ENCODE peak calls at places on chromosome 16, in eight cellular contexts. Z, J, W, K, T, N, U and R are unnamed samples.

GRCh38 chr16:26051078-26051477 is 359.3 kb downstream of the HS3ST4 start:
- DNase-seq in Z (no peak), J (no peak), W (no peak), K (no peak), T (no peak), N (no peak), U (no peak), R (no peak)

GRCh38 chr16:88357306-88358032 is 25.3 kb upstream of the ZNF469 start:
- DNase-seq in Z (no peak), J (peak), W (no peak), K (no peak), T (no peak), N (no peak), U (no peak), R (no peak)

GRCh38 chr16:23408242-23409201 is 44.5 kb downstream of the COG7 start:
- DNase-seq in Z (no peak), J (peak), W (no peak), K (peak), T (no peak), N (peak), U (peak), R (no peak)

GRCh38 chr16:23949630-23950290 is 114.0 kb downstream of the PRKCB start:
- DNase-seq in Z (no peak), J (peak), W (peak), K (no peak), T (no peak), N (peak), U (no peak), R (peak)

GRCh38 chr16:85090873-85091521 is 21.3 kb downstream of the CIBAR2 start:
- DNase-seq in Z (no peak), J (no peak), W (no peak), K (no peak), T (no peak), N (peak), U (no peak), R (no peak)

GRCh38 chr16:1759511-1759910 is 11.8 kb downstream of the NME3 start:
- DNase-seq in Z (no peak), J (no peak), W (no peak), K (no peak), T (no peak), N (peak), U (no peak), R (no peak)

GRCh38 chr16:13808075-13808474 is 111.9 kb upstream of the ERCC4 start:
- DNase-seq in Z (no peak), J (no peak), W (no peak), K (no peak), T (no peak), N (no peak), U (no peak), R (no peak)

GRCh38 chr16:17080105-17080504 is 390.7 kb downstream of the XYLT1 start:
- DNase-seq in Z (no peak), J (no peak), W (no peak), K (no peak), T (no peak), N (no peak), U (no peak), R (no peak)

GRCh38 chr16:81168406-81168805 is 70.1 kb upstream of the BCO1 start:
- DNase-seq in Z (no peak), J (no peak), W (no peak), K (no peak), T (no peak), N (no peak), U (no peak), R (no peak)

GRCh38 chr16:53052519-53053501 is at the start of gene CHD9NB:
- DNase-seq in Z (peak), J (no peak), W (no peak), K (no peak), T (no peak), N (peak), U (peak), R (no peak)

GRCh38 chr16:14244344-14245010 is 173.4 kb downstream of the MRTFB start:
- DNase-seq in Z (no peak), J (no peak), W (no peak), K (no peak), T (no peak), N (no peak), U (no peak), R (no peak)

GRCh38 chr16:1026784-1027415 is 45.3 kb downstream of the SOX8 start:
- DNase-seq in Z (no peak), J (no peak), W (no peak), K (no peak), T (no peak), N (no peak), U (no peak), R (no peak)

GRCh38 chr16:22347100-22347820 is 27.2 kb downstream of the CDR2 start:
- DNase-seq in Z (no peak), J (no peak), W (no peak), K (no peak), T (no peak), N (no peak), U (no peak), R (no peak)

GRCh38 chr16:49055824-49056545 is 225.7 kb downstream of the CBLN1 start:
- DNase-seq in Z (no peak), J (no peak), W (no peak), K (peak), T (no peak), N (no peak), U (no peak), R (no peak)

GRCh38 chr16:28610595-28611270 is 889 bp upstream of the SULT1A1 start:
- DNase-seq in Z (no peak), J (no peak), W (no peak), K (no peak), T (no peak), N (peak), U (no peak), R (no peak)

GRCh38 chr16:56415849-56416248 is 9.5 kb downstream of the AMFR start:
- DNase-seq in Z (no peak), J (no peak), W (no peak), K (no peak), T (no peak), N (no peak), U (no peak), R (no peak)

GRCh38 chr16:82657239-82657638 is 30.5 kb downstream of the CDH13 start:
- DNase-seq in Z (peak), J (no peak), W (no peak), K (no peak), T (no peak), N (no peak), U (no peak), R (no peak)

GRCh38 chr16:19601083-19601976 is 45.8 kb downstream of the VPS35L start:
- DNase-seq in Z (peak), J (no peak), W (peak), K (no peak), T (no peak), N (no peak), U (peak), R (peak)

GRCh38 chr16:13866073-13866472 is 53.9 kb upstream of the ERCC4 start:
- DNase-seq in Z (peak), J (no peak), W (no peak), K (no peak), T (no peak), N (peak), U (peak), R (peak)

GRCh38 chr16:12646490-12647274 is 157.0 kb downstream of the CPPED1 start:
- DNase-seq in Z (no peak), J (no peak), W (no peak), K (no peak), T (no peak), N (no peak), U (peak), R (no peak)

GRCh38 chr16:15509593-15510520 is 75.5 kb downstream of the BMERB1 start:
- DNase-seq in Z (no peak), J (no peak), W (peak), K (no peak), T (no peak), N (no peak), U (peak), R (no peak)

GRCh38 chr16:88624977-88625576 is 13.3 kb upstream of the IL17C start:
- DNase-seq in Z (no peak), J (no peak), W (no peak), K (no peak), T (no peak), N (no peak), U (no peak), R (no peak)

GRCh38 chr16:14378131-14378551 is 251.9 kb downstream of the PARN start:
- DNase-seq in Z (no peak), J (no peak), W (no peak), K (no peak), T (no peak), N (no peak), U (peak), R (no peak)

GRCh38 chr16:47979783-47980182 is 176.0 kb downstream of the ABCC12 start:
- DNase-seq in Z (no peak), J (no peak), W (no peak), K (no peak), T (no peak), N (no peak), U (no peak), R (no peak)

GRCh38 chr16:72635104-72635503 is 412.8 kb downstream of the ZFHX3 start:
- DNase-seq in Z (peak), J (no peak), W (no peak), K (no peak), T (no peak), N (no peak), U (no peak), R (no peak)

GRCh38 chr16:67654069-67654911 is 5.8 kb downstream of the ACD start:
- DNase-seq in Z (no peak), J (no peak), W (no peak), K (no peak), T (no peak), N (no peak), U (no peak), R (no peak)

GRCh38 chr16:8718753-8719386 is 44.5 kb downstream of the ABAT start:
- DNase-seq in Z (no peak), J (no peak), W (no peak), K (peak), T (no peak), N (no peak), U (no peak), R (no peak)

GRCh38 chr16:54651851-54652770 is 278.6 kb upstream of the IRX5 start:
- DNase-seq in Z (no peak), J (no peak), W (no peak), K (peak), T (no peak), N (no peak), U (peak), R (no peak)

GRCh38 chr16:72927199-72928088 is 120.5 kb downstream of the ZFHX3 start:
- DNase-seq in Z (peak), J (no peak), W (no peak), K (peak), T (no peak), N (no peak), U (peak), R (no peak)

GRCh38 chr16:65413861-65414260 is 292.0 kb upstream of the CDH11 start:
- DNase-seq in Z (no peak), J (no peak), W (no peak), K (no peak), T (no peak), N (no peak), U (no peak), R (no peak)

GRCh38 chr16:11423315-11424117 is 78.3 kb downstream of the RMI2 start:
- DNase-seq in Z (no peak), J (no peak), W (no peak), K (no peak), T (no peak), N (no peak), U (no peak), R (no peak)

GRCh38 chr16:54928421-54929089 is 2.1 kb upstream of the IRX5 start:
- DNase-seq in Z (no peak), J (peak), W (peak), K (no peak), T (peak), N (no peak), U (peak), R (no peak)

GRCh38 chr16:46862555-46863447 is 21.4 kb upstream of the GPT2 start:
- DNase-seq in Z (no peak), J (no peak), W (no peak), K (no peak), T (no peak), N (no peak), U (no peak), R (no peak)

GRCh38 chr16:477758-478157 is 49.8 kb upstream of the CAPN15 start:
- DNase-seq in Z (no peak), J (no peak), W (no peak), K (no peak), T (no peak), N (no peak), U (no peak), R (no peak)

GRCh38 chr16:68662035-68662434 is 16.9 kb downstream of the CDH3 start:
- DNase-seq in Z (no peak), J (no peak), W (no peak), K (no peak), T (no peak), N (no peak), U (no peak), R (no peak)

GRCh38 chr16:78227855-78228254 is 128.4 kb downstream of the WWOX start:
- DNase-seq in Z (no peak), J (no peak), W (no peak), K (no peak), T (no peak), N (no peak), U (no peak), R (no peak)

GRCh38 chr16:2734844-2735243 is 14.8 kb upstream of the PRSS27 start:
- DNase-seq in Z (no peak), J (no peak), W (no peak), K (no peak), T (no peak), N (no peak), U (no peak), R (no peak)

GRCh38 chr16:53529529-53529928 is 26.5 kb upstream of the AKTIP start:
- DNase-seq in Z (no peak), J (no peak), W (no peak), K (no peak), T (no peak), N (no peak), U (no peak), R (no peak)

GRCh38 chr16:75287708-75288107 is 36.3 kb upstream of the BCAR1 start:
- DNase-seq in Z (no peak), J (no peak), W (no peak), K (no peak), T (no peak), N (no peak), U (no peak), R (no peak)